ENCODE peak calls at places on chromosome 14, in four cellular contexts. One of them, this sample, is unnamed.

GRCh38 chr14:105207460-105207901 is 26.4 kb upstream of the NUDT14 start:
- DNase-seq in GM13977: no peak
- DNase-seq in T follicular helper cell: no peak
- DNase-seq in activated CD4-positive, alpha-beta T cell treated with anti-CD3 and anti-CD28 coated beads for 48 hours: no peak
- DNase-seq in this sample: no peak

GRCh38 chr14:26255213-26255612 is 342.6 kb downstream of the NOVA1 start:
- DNase-seq in GM13977: no peak
- DNase-seq in T follicular helper cell: no peak
- DNase-seq in activated CD4-positive, alpha-beta T cell treated with anti-CD3 and anti-CD28 coated beads for 48 hours: no peak
- DNase-seq in this sample: no peak

GRCh38 chr14:91607322-91608047 is 97.4 kb upstream of the PPP4R3A start:
- DNase-seq in T follicular helper cell: no peak
- DNase-seq in activated CD4-positive, alpha-beta T cell treated with anti-CD3 and anti-CD28 coated beads for 48 hours: no peak
- DNase-seq in GM13977: no peak
- DNase-seq in this sample: no peak

GRCh38 chr14:72965249-72965648 is 39.0 kb downstream of the DCAF4 start:
- DNase-seq in T follicular helper cell: no peak
- DNase-seq in activated CD4-positive, alpha-beta T cell treated with anti-CD3 and anti-CD28 coated beads for 48 hours: no peak
- DNase-seq in GM13977: no peak
- DNase-seq in this sample: no peak

GRCh38 chr14:60163741-60164140 is 1.5 kb downstream of the DHRS7 start:
- DNase-seq in GM13977: no peak
- DNase-seq in activated CD4-positive, alpha-beta T cell treated with anti-CD3 and anti-CD28 coated beads for 48 hours: no peak
- DNase-seq in T follicular helper cell: no peak
- DNase-seq in this sample: no peak

GRCh38 chr14:42804146-42804545 is 1197.5 kb downstream of the LRFN5 start:
- DNase-seq in T follicular helper cell: no peak
- DNase-seq in GM13977: no peak
- DNase-seq in activated CD4-positive, alpha-beta T cell treated with anti-CD3 and anti-CD28 coated beads for 48 hours: no peak
- DNase-seq in this sample: no peak

GRCh38 chr14:24238123-24238522 is 4.3 kb downstream of the TINF2 start:
- DNase-seq in GM13977: no peak
- DNase-seq in T follicular helper cell: no peak
- DNase-seq in activated CD4-positive, alpha-beta T cell treated with anti-CD3 and anti-CD28 coated beads for 48 hours: peak
- DNase-seq in this sample: no peak

GRCh38 chr14:21092147-21093011 is 6.1 kb downstream of the ZNF219 start:
- DNase-seq in T follicular helper cell: peak
- DNase-seq in activated CD4-positive, alpha-beta T cell treated with anti-CD3 and anti-CD28 coated beads for 48 hours: peak
- DNase-seq in GM13977: peak
- DNase-seq in this sample: peak

GRCh38 chr14:92549096-92549852 is 35.7 kb downstream of the RIN3 start:
- DNase-seq in activated CD4-positive, alpha-beta T cell treated with anti-CD3 and anti-CD28 coated beads for 48 hours: no peak
- DNase-seq in T follicular helper cell: no peak
- DNase-seq in GM13977: no peak
- DNase-seq in this sample: no peak

GRCh38 chr14:94826774-94827173 is 56.9 kb upstream of the GSC start:
- DNase-seq in T follicular helper cell: no peak
- DNase-seq in GM13977: no peak
- DNase-seq in activated CD4-positive, alpha-beta T cell treated with anti-CD3 and anti-CD28 coated beads for 48 hours: no peak
- DNase-seq in this sample: no peak

GRCh38 chr14:89720741-89721315 is 233.7 kb downstream of the EFCAB11 start:
- DNase-seq in GM13977: peak
- DNase-seq in activated CD4-positive, alpha-beta T cell treated with anti-CD3 and anti-CD28 coated beads for 48 hours: peak
- DNase-seq in T follicular helper cell: peak
- DNase-seq in this sample: peak

GRCh38 chr14:24059841-24060388 is 8.1 kb downstream of the CARMIL3 start:
- DNase-seq in activated CD4-positive, alpha-beta T cell treated with anti-CD3 and anti-CD28 coated beads for 48 hours: no peak
- DNase-seq in GM13977: no peak
- DNase-seq in T follicular helper cell: no peak
- DNase-seq in this sample: peak

GRCh38 chr14:99242816-99243795 is 28.9 kb downstream of the BCL11B start:
- DNase-seq in T follicular helper cell: peak
- DNase-seq in activated CD4-positive, alpha-beta T cell treated with anti-CD3 and anti-CD28 coated beads for 48 hours: no peak
- DNase-seq in GM13977: no peak
- DNase-seq in this sample: no peak